ENCODE peak calls at places on chromosomes 13 and 19, in eight cellular contexts. D is MCF 10A; T is mesothelial cell of epicardium; Z is stimulated activated naive CD8-positive, alpha-beta T cell treated with anti-CD3 and anti-CD28 coated beads, Interleukin-15, amount 100 ng/mL, for 72 hours; G is colonic mucosa; I is dermis microvascular lymphatic vessel endothelial cell; L is non-pigmented ciliary epithelial cell; V is kidney tubule cell. A is an unnamed sample.
A peak's percentile ranks its signal among the peaks of the same experiment; 100 is the strongest.

GRCh38 chr13:105327727-105328126 is 1207.7 kb downstream of the EFNB2 start:
- DNase-seq in Z (no peak), V (no peak), D (no peak), T (no peak), I (no peak), L (no peak), G (no peak), A (no peak)

GRCh38 chr13:97540696-97541095 is 106.7 kb downstream of the RAP2A start:
- DNase-seq in Z (no peak), L (no peak), D (no peak), V (no peak), G (no peak), T (no peak), I (no peak), A (no peak)

GRCh38 chr13:45584816-45585215 is 30.7 kb downstream of the ERICH6B start:
- DNase-seq in I (no peak), G (no peak), T (no peak), L (no peak), Z (no peak), D (peak; percentile 17), V (peak; percentile 18), A (no peak)

GRCh38 chr19:46475976-46476375 is 4.6 kb upstream of the PNMA8A start:
- DNase-seq in Z (no peak), D (no peak), I (peak; percentile 24), G (no peak), V (no peak), T (no peak), L (no peak), A (no peak)

GRCh38 chr13:57326532-57326931 is 159.5 kb downstream of the PRR20E start:
- DNase-seq in L (no peak), D (no peak), Z (no peak), T (no peak), G (no peak), V (no peak), I (no peak), A (no peak)

GRCh38 chr13:107867701-107868661 is 347.4 kb downstream of the LIG4 start:
- DNase-seq in D (no peak), T (peak; percentile 61), I (peak; percentile 59), L (no peak), G (no peak), V (peak; percentile 54), Z (peak; percentile 18), A (peak; percentile 36)

GRCh38 chr13:44934724-44935123 is 54.5 kb downstream of the NUFIP1 start:
- DNase-seq in T (no peak), L (no peak), I (peak; percentile 47), D (peak; percentile 57), Z (no peak), V (peak; percentile 80), G (no peak), A (no peak)

GRCh38 chr13:109955598-109955997 is 169.2 kb upstream of the IRS2 start:
- DNase-seq in I (no peak), G (no peak), D (no peak), V (no peak), L (no peak), T (no peak), Z (no peak), A (no peak)

GRCh38 chr19:10255358-10255757 is 3.3 kb downstream of the MRPL4 start:
- DNase-seq in G (no peak), T (no peak), L (no peak), V (no peak), D (no peak), I (no peak), Z (no peak), A (no peak)

GRCh38 chr19:45245826-45246225 is 619 bp upstream of the EXOC3L2 start:
- DNase-seq in L (no peak), D (no peak), T (no peak), Z (no peak), G (no peak), I (no peak), V (no peak), A (no peak)

GRCh38 chr19:12555456-12555930 is 4.2 kb upstream of the ZNF564 start:
- DNase-seq in V (no peak), G (no peak), I (no peak), L (no peak), T (no peak), D (no peak), Z (no peak), A (no peak)

GRCh38 chr19:43720936-43721335 is 5.1 kb downstream of the IRGC start:
- DNase-seq in T (no peak), V (no peak), Z (no peak), I (no peak), G (no peak), L (no peak), D (no peak), A (no peak)

GRCh38 chr13:30829788-30830637 is 76.1 kb upstream of the MEDAG start:
- DNase-seq in L (no peak), Z (no peak), V (peak; percentile 59), D (peak; percentile 67), I (no peak), G (no peak), T (no peak), A (no peak)

GRCh38 chr19:14519860-14520407 is 1.7 kb upstream of the DNAJB1 start:
- DNase-seq in Z (no peak), I (peak; percentile 82), D (no peak), T (no peak), L (no peak), V (peak; percentile 100), G (peak; percentile 53), A (no peak)

GRCh38 chr13:76884167-76884566 is 2.0 kb downstream of the KCTD12 start:
- DNase-seq in Z (no peak), D (peak; percentile 65), V (peak; percentile 42), G (peak; percentile 64), T (no peak), I (peak; percentile 76), L (no peak), A (no peak)

GRCh38 chr13:111893607-111894443 is 173.1 kb upstream of the SOX1 start:
- DNase-seq in D (no peak), V (no peak), I (no peak), T (no peak), G (no peak), L (no peak), Z (no peak), A (no peak)

GRCh38 chr19:51749979-51750378 is 1.7 kb downstream of the FPR1 start:
- DNase-seq in I (no peak), V (peak; percentile 44), T (no peak), Z (no peak), D (peak; percentile 45), L (no peak), G (no peak), A (no peak)

GRCh38 chr19:35939307-35940077 is 3.3 kb downstream of the LRFN3 start:
- DNase-seq in T (no peak), V (no peak), I (no peak), D (no peak), L (no peak), Z (no peak), G (no peak), A (no peak)

GRCh38 chr13:51814071-51814470 is 10.1 kb upstream of the DHRS12 start:
- DNase-seq in V (no peak), I (no peak), G (no peak), T (no peak), L (no peak), Z (no peak), D (no peak), A (no peak)

GRCh38 chr13:50079278-50080157 is 64.3 kb downstream of the KCNRG start:
- DNase-seq in V (no peak), I (peak; percentile 19), Z (no peak), T (no peak), G (no peak), D (no peak), L (no peak), A (no peak)

GRCh38 chr19:4120531-4120930 is 3.4 kb downstream of the MAP2K2 start:
- DNase-seq in I (no peak), T (no peak), D (no peak), Z (no peak), L (peak; percentile 17), V (no peak), G (no peak), A (no peak)

GRCh38 chr13:112069063-112069726 is 2.2 kb downstream of the SOX1 start:
- DNase-seq in G (no peak), T (no peak), D (no peak), I (no peak), L (no peak), V (no peak), Z (no peak), A (no peak)